ENCODE peak calls at places on chromosomes 3 and 15, in ten cellular contexts. U is suprapubic skin; A is GM03348; I is stimulated activated CD4-positive, alpha-beta T cell treated with anti-CD3 and anti-CD28 coated beads, TNF-alpha, amount 100 ng/mL, for 24 hours; C is heart right ventricle; E is activated CD8-positive, alpha-beta memory T cell treated with anti-CD3 and anti-CD28 coated beads for 48 hours; S is NCI-H1092; Z is NCI-H146; V is RPMI8226; H is H54. K is an unnamed sample.

GRCh38 chr3:66001626-66002025 is 37.1 kb downstream of the MAGI1 start:
- DNase-seq in U (no peak), A (no peak), I (no peak), C (no peak), E (no peak), S (no peak), Z (no peak), V (no peak), H (no peak), K (no peak)

GRCh38 chr15:101499863-101500713 is 10.6 kb upstream of the PCSK6 start:
- DNase-seq in U (no peak), A (no peak), I (no peak), C (peak; percentile 70), E (no peak), S (peak; percentile 61), Z (no peak), V (peak; percentile 98), H (no peak), K (peak; percentile 77)

GRCh38 chr15:89155656-89156055 is 65.7 kb downstream of the RLBP1 start:
- DNase-seq in U (no peak), A (no peak), I (no peak), C (peak; percentile 56), E (no peak), S (no peak), Z (no peak), V (no peak), H (no peak), K (no peak)

GRCh38 chr3:194782767-194783404 is 97.2 kb downstream of the FAM43A start:
- DNase-seq in U (no peak), A (peak; percentile 33), I (no peak), C (no peak), E (no peak), S (peak; percentile 20), Z (peak; percentile 15), V (no peak), H (no peak), K (no peak)

GRCh38 chr3:157786216-157786615 is 283.0 kb upstream of the VEPH1 start:
- DNase-seq in U (no peak), A (peak; percentile 52), I (no peak), C (no peak), E (no peak), S (no peak), Z (no peak), V (no peak), H (no peak), K (no peak)

GRCh38 chr3:38107911-38108648 is 28.8 kb downstream of the ACAA1 start:
- DNase-seq in U (no peak), A (no peak), I (no peak), C (no peak), E (no peak), S (no peak), Z (no peak), V (peak; percentile 20), H (no peak), K (no peak)

GRCh38 chr15:99058421-99058870 is 46.4 kb upstream of the SYNM start:
- DNase-seq in U (no peak), A (no peak), I (no peak), C (no peak), E (no peak), S (no peak), Z (no peak), V (no peak), H (no peak), K (peak; percentile 57)

GRCh38 chr3:172244011-172244410 is 204.2 kb downstream of the GHSR start:
- DNase-seq in U (no peak), A (no peak), I (no peak), C (no peak), E (no peak), S (no peak), Z (no peak), V (no peak), H (peak; percentile 12), K (no peak)

GRCh38 chr3:45940004-45940780 is 3.1 kb upstream of the CXCR6 start:
- DNase-seq in U (no peak), A (no peak), I (no peak), C (no peak), E (no peak), S (no peak), Z (no peak), V (no peak), H (no peak), K (peak; percentile 4)

GRCh38 chr3:7504886-7505775 is 644.2 kb downstream of the GRM7 start:
- DNase-seq in U (no peak), A (no peak), I (no peak), C (peak; percentile 23), E (no peak), S (no peak), Z (no peak), V (no peak), H (no peak), K (peak; percentile 59)

GRCh38 chr15:77412972-77413371 is 6.9 kb downstream of the PEAK1 start:
- DNase-seq in U (no peak), A (no peak), I (no peak), C (no peak), E (no peak), S (no peak), Z (peak; percentile 1), V (no peak), H (no peak), K (no peak)

GRCh38 chr15:52208306-52208946 is 17.2 kb upstream of the GNB5 start:
- DNase-seq in U (no peak), A (peak; percentile 82), I (peak; percentile 74), C (peak; percentile 28), E (peak; percentile 48), S (no peak), Z (peak; percentile 36), V (peak; percentile 84), H (peak; percentile 50), K (peak; percentile 73)

GRCh38 chr3:134803051-134803505 is 8.0 kb downstream of the EPHB1 start:
- DNase-seq in U (no peak), A (no peak), I (peak; percentile 18), C (no peak), E (no peak), S (no peak), Z (no peak), V (no peak), H (no peak), K (no peak)

GRCh38 chr3:161859870-161860450 is 363.4 kb downstream of the OTOL1 start:
- DNase-seq in U (no peak), A (no peak), I (no peak), C (no peak), E (no peak), S (no peak), Z (no peak), V (no peak), H (no peak), K (no peak)

GRCh38 chr15:77630064-77630463 is 2.6 kb downstream of the LINGO1 start:
- DNase-seq in U (no peak), A (no peak), I (no peak), C (no peak), E (no peak), S (no peak), Z (no peak), V (no peak), H (no peak), K (no peak)

GRCh38 chr3:153399636-153400035 is 237.6 kb downstream of the RAP2B start:
- DNase-seq in U (no peak), A (no peak), I (no peak), C (no peak), E (no peak), S (no peak), Z (no peak), V (peak; percentile 50), H (no peak), K (no peak)

GRCh38 chr15:73485372-73485771 is 42.4 kb downstream of the REC114 start:
- DNase-seq in U (no peak), A (no peak), I (no peak), C (no peak), E (no peak), S (no peak), Z (no peak), V (no peak), H (no peak), K (no peak)

GRCh38 chr15:52103217-52104207 is 9.1 kb downstream of the BCL2L10 start:
- DNase-seq in U (peak; percentile 89), A (peak; percentile 87), I (no peak), C (no peak), E (no peak), S (no peak), Z (no peak), V (peak; percentile 23), H (peak; percentile 50), K (peak; percentile 48)

GRCh38 chr3:135450985-135451384 is 514.5 kb upstream of the PPP2R3A start:
- DNase-seq in U (no peak), A (no peak), I (no peak), C (no peak), E (no peak), S (no peak), Z (no peak), V (no peak), H (no peak), K (peak; percentile 2)

GRCh38 chr3:113898892-113899291 is 48.9 kb upstream of the ZDHHC23 start:
- DNase-seq in U (no peak), A (peak; percentile 41), I (no peak), C (no peak), E (no peak), S (no peak), Z (no peak), V (no peak), H (no peak), K (peak; percentile 16)

GRCh38 chr15:70518201-70519003 is 245.0 kb downstream of the UACA start:
- DNase-seq in U (no peak), A (no peak), I (no peak), C (no peak), E (no peak), S (no peak), Z (no peak), V (peak; percentile 75), H (no peak), K (no peak)

GRCh38 chr15:38699633-38700230 is 135.1 kb upstream of the RASGRP1 start:
- DNase-seq in U (no peak), A (peak; percentile 78), I (peak; percentile 63), C (peak; percentile 55), E (no peak), S (no peak), Z (peak; percentile 38), V (peak; percentile 63), H (peak; percentile 25), K (peak; percentile 84)

GRCh38 chr3:33211444-33211843 is 7.2 kb downstream of the SUSD5 start:
- DNase-seq in U (no peak), A (peak; percentile 24), I (no peak), C (no peak), E (no peak), S (no peak), Z (no peak), V (no peak), H (peak; percentile 53), K (peak; percentile 26)

K was measured in DMS53.